ENCODE peak calls at places on chromosomes 12 and 14, in ten cellular contexts. One of them, this sample, is unnamed.

GRCh38 chr12:93089805-93090569 is 160.9 kb upstream of the EEA1 start:
- DNase-seq in lower leg skin: no peak
- DNase-seq in astrocyte of the spinal cord: peak
- DNase-seq in progenitor cell of endocrine pancreas: no peak
- DNase-seq in IMR-90: peak
- DNase-seq in CD8-positive, alpha-beta T cell: no peak
- DNase-seq in nephron progenitor cell: no peak
- DNase-seq in GM12865: peak
- DNase-seq in fibroblast of pulmonary artery: peak
- DNase-seq in GM10248: no peak
- DNase-seq in this sample: no peak

GRCh38 chr12:108337235-108338223 is 1.6 kb downstream of the CMKLR1 start:
- DNase-seq in IMR-90: peak
- DNase-seq in lower leg skin: no peak
- DNase-seq in CD8-positive, alpha-beta T cell: no peak
- DNase-seq in nephron progenitor cell: no peak
- DNase-seq in astrocyte of the spinal cord: peak
- DNase-seq in GM10248: peak
- DNase-seq in GM12865: peak
- DNase-seq in progenitor cell of endocrine pancreas: no peak
- DNase-seq in fibroblast of pulmonary artery: peak
- DNase-seq in this sample: no peak

GRCh38 chr14:100476012-100476822 is 111.0 kb downstream of the BEGAIN start:
- DNase-seq in GM12865: no peak
- DNase-seq in CD8-positive, alpha-beta T cell: no peak
- DNase-seq in nephron progenitor cell: no peak
- DNase-seq in lower leg skin: no peak
- DNase-seq in GM10248: no peak
- DNase-seq in fibroblast of pulmonary artery: peak
- DNase-seq in progenitor cell of endocrine pancreas: no peak
- DNase-seq in astrocyte of the spinal cord: peak
- DNase-seq in IMR-90: peak
- DNase-seq in this sample: no peak

GRCh38 chr14:56145965-56146364 is 27.8 kb downstream of the PELI2 start:
- DNase-seq in CD8-positive, alpha-beta T cell: no peak
- DNase-seq in IMR-90: peak
- DNase-seq in nephron progenitor cell: no peak
- DNase-seq in progenitor cell of endocrine pancreas: no peak
- DNase-seq in lower leg skin: no peak
- DNase-seq in GM10248: no peak
- DNase-seq in astrocyte of the spinal cord: peak
- DNase-seq in GM12865: peak
- DNase-seq in fibroblast of pulmonary artery: peak
- DNase-seq in this sample: no peak

GRCh38 chr12:123062682-123063426 is 82.4 kb downstream of the ARL6IP4 start:
- DNase-seq in progenitor cell of endocrine pancreas: no peak
- DNase-seq in GM12865: peak
- DNase-seq in GM10248: no peak
- DNase-seq in IMR-90: peak
- DNase-seq in lower leg skin: peak
- DNase-seq in fibroblast of pulmonary artery: peak
- DNase-seq in nephron progenitor cell: no peak
- DNase-seq in CD8-positive, alpha-beta T cell: no peak
- DNase-seq in astrocyte of the spinal cord: peak
- DNase-seq in this sample: no peak

GRCh38 chr12:68506619-68507018 is 104.1 kb upstream of the RAP1B start:
- DNase-seq in GM12865: no peak
- DNase-seq in CD8-positive, alpha-beta T cell: no peak
- DNase-seq in fibroblast of pulmonary artery: no peak
- DNase-seq in astrocyte of the spinal cord: no peak
- DNase-seq in GM10248: no peak
- DNase-seq in lower leg skin: no peak
- DNase-seq in IMR-90: no peak
- DNase-seq in nephron progenitor cell: no peak
- DNase-seq in progenitor cell of endocrine pancreas: no peak
- DNase-seq in this sample: no peak

GRCh38 chr14:29783556-29783955 is 144.1 kb downstream of the PRKD1 start:
- DNase-seq in progenitor cell of endocrine pancreas: no peak
- DNase-seq in IMR-90: no peak
- DNase-seq in nephron progenitor cell: no peak
- DNase-seq in fibroblast of pulmonary artery: no peak
- DNase-seq in GM10248: no peak
- DNase-seq in astrocyte of the spinal cord: no peak
- DNase-seq in GM12865: no peak
- DNase-seq in lower leg skin: no peak
- DNase-seq in CD8-positive, alpha-beta T cell: no peak
- DNase-seq in this sample: no peak

GRCh38 chr12:12445882-12446181 is 89.0 kb downstream of the BORCS5 start:
- DNase-seq in lower leg skin: no peak
- DNase-seq in CD8-positive, alpha-beta T cell: no peak
- DNase-seq in GM12865: no peak
- DNase-seq in astrocyte of the spinal cord: no peak
- DNase-seq in progenitor cell of endocrine pancreas: no peak
- DNase-seq in nephron progenitor cell: no peak
- DNase-seq in GM10248: no peak
- DNase-seq in IMR-90: peak
- DNase-seq in fibroblast of pulmonary artery: no peak
- DNase-seq in this sample: no peak

GRCh38 chr14:35414365-35414764 is 9.8 kb upstream of the NFKBIA start:
- DNase-seq in fibroblast of pulmonary artery: peak
- DNase-seq in GM12865: no peak
- DNase-seq in lower leg skin: no peak
- DNase-seq in IMR-90: peak
- DNase-seq in nephron progenitor cell: no peak
- DNase-seq in GM10248: no peak
- DNase-seq in progenitor cell of endocrine pancreas: no peak
- DNase-seq in CD8-positive, alpha-beta T cell: no peak
- DNase-seq in astrocyte of the spinal cord: peak
- DNase-seq in this sample: no peak

GRCh38 chr12:123233505-123234299 is 466 bp downstream of the MTRFR start:
- DNase-seq in CD8-positive, alpha-beta T cell: no peak
- DNase-seq in GM10248: no peak
- DNase-seq in IMR-90: no peak
- DNase-seq in progenitor cell of endocrine pancreas: no peak
- DNase-seq in fibroblast of pulmonary artery: peak
- DNase-seq in GM12865: peak
- DNase-seq in nephron progenitor cell: no peak
- DNase-seq in astrocyte of the spinal cord: no peak
- DNase-seq in lower leg skin: no peak
- DNase-seq in this sample: no peak

GRCh38 chr14:63991833-63992232 is 139.0 kb downstream of the SYNE2 start:
- DNase-seq in CD8-positive, alpha-beta T cell: no peak
- DNase-seq in GM12865: peak
- DNase-seq in GM10248: no peak
- DNase-seq in progenitor cell of endocrine pancreas: no peak
- DNase-seq in lower leg skin: no peak
- DNase-seq in IMR-90: no peak
- DNase-seq in fibroblast of pulmonary artery: no peak
- DNase-seq in nephron progenitor cell: no peak
- DNase-seq in astrocyte of the spinal cord: no peak
- DNase-seq in this sample: no peak

GRCh38 chr14:63995285-63995684 is 142.5 kb downstream of the SYNE2 start:
- DNase-seq in CD8-positive, alpha-beta T cell: no peak
- DNase-seq in astrocyte of the spinal cord: no peak
- DNase-seq in nephron progenitor cell: no peak
- DNase-seq in GM12865: no peak
- DNase-seq in IMR-90: no peak
- DNase-seq in lower leg skin: no peak
- DNase-seq in GM10248: no peak
- DNase-seq in progenitor cell of endocrine pancreas: no peak
- DNase-seq in fibroblast of pulmonary artery: no peak
- DNase-seq in this sample: no peak

GRCh38 chr14:63996016-63996415 is 143.2 kb downstream of the SYNE2 start:
- DNase-seq in nephron progenitor cell: no peak
- DNase-seq in lower leg skin: no peak
- DNase-seq in fibroblast of pulmonary artery: no peak
- DNase-seq in CD8-positive, alpha-beta T cell: no peak
- DNase-seq in GM10248: no peak
- DNase-seq in IMR-90: no peak
- DNase-seq in astrocyte of the spinal cord: no peak
- DNase-seq in GM12865: no peak
- DNase-seq in progenitor cell of endocrine pancreas: no peak
- DNase-seq in this sample: no peak

GRCh38 chr14:63992858-63993257 is 140.1 kb downstream of the SYNE2 start:
- DNase-seq in lower leg skin: peak
- DNase-seq in nephron progenitor cell: no peak
- DNase-seq in progenitor cell of endocrine pancreas: no peak
- DNase-seq in CD8-positive, alpha-beta T cell: no peak
- DNase-seq in IMR-90: no peak
- DNase-seq in astrocyte of the spinal cord: no peak
- DNase-seq in GM12865: no peak
- DNase-seq in GM10248: no peak
- DNase-seq in fibroblast of pulmonary artery: no peak
- DNase-seq in this sample: no peak

GRCh38 chr14:63993992-63994391 is 141.2 kb downstream of the SYNE2 start:
- DNase-seq in fibroblast of pulmonary artery: peak
- DNase-seq in IMR-90: no peak
- DNase-seq in CD8-positive, alpha-beta T cell: no peak
- DNase-seq in GM10248: no peak
- DNase-seq in lower leg skin: no peak
- DNase-seq in progenitor cell of endocrine pancreas: no peak
- DNase-seq in GM12865: peak
- DNase-seq in nephron progenitor cell: no peak
- DNase-seq in astrocyte of the spinal cord: no peak
- DNase-seq in this sample: no peak
- TF ChIP-seq CTCF in fibroblast of pulmonary artery: peak
- TF ChIP-seq CTCF in IMR-90: no peak
- TF ChIP-seq CTCF in CD8-positive, alpha-beta T cell: no peak
- TF ChIP-seq CTCF in GM10248: no peak
- TF ChIP-seq CTCF in lower leg skin: no peak
- TF ChIP-seq CTCF in progenitor cell of endocrine pancreas: no peak
- TF ChIP-seq CTCF in GM12865: no peak
- TF ChIP-seq CTCF in nephron progenitor cell: no peak
- TF ChIP-seq CTCF in astrocyte of the spinal cord: peak
- TF ChIP-seq CTCF in this sample: peak

GRCh38 chr14:106419432-106419831 is 893.0 kb downstream of the TMEM121 start:
- DNase-seq in progenitor cell of endocrine pancreas: no peak
- DNase-seq in nephron progenitor cell: no peak
- DNase-seq in fibroblast of pulmonary artery: no peak
- DNase-seq in astrocyte of the spinal cord: no peak
- DNase-seq in GM10248: no peak
- DNase-seq in CD8-positive, alpha-beta T cell: no peak
- DNase-seq in lower leg skin: no peak
- DNase-seq in GM12865: no peak
- DNase-seq in IMR-90: no peak
- DNase-seq in this sample: no peak

GRCh38 chr14:106422066-106422465 is 895.7 kb downstream of the TMEM121 start:
- DNase-seq in GM12865: no peak
- DNase-seq in lower leg skin: no peak
- DNase-seq in progenitor cell of endocrine pancreas: no peak
- DNase-seq in GM10248: no peak
- DNase-seq in IMR-90: no peak
- DNase-seq in fibroblast of pulmonary artery: no peak
- DNase-seq in nephron progenitor cell: no peak
- DNase-seq in CD8-positive, alpha-beta T cell: no peak
- DNase-seq in astrocyte of the spinal cord: no peak
- DNase-seq in this sample: no peak

GRCh38 chr14:106414464-106414863 is 888.1 kb downstream of the TMEM121 start:
- DNase-seq in CD8-positive, alpha-beta T cell: no peak
- DNase-seq in lower leg skin: no peak
- DNase-seq in progenitor cell of endocrine pancreas: no peak
- DNase-seq in IMR-90: no peak
- DNase-seq in GM12865: no peak
- DNase-seq in nephron progenitor cell: no peak
- DNase-seq in astrocyte of the spinal cord: no peak
- DNase-seq in fibroblast of pulmonary artery: no peak
- DNase-seq in GM10248: no peak
- DNase-seq in this sample: no peak

GRCh38 chr14:106417224-106418049 is 891.1 kb downstream of the TMEM121 start:
- DNase-seq in CD8-positive, alpha-beta T cell: peak
- DNase-seq in IMR-90: no peak
- DNase-seq in GM10248: peak
- DNase-seq in fibroblast of pulmonary artery: peak
- DNase-seq in nephron progenitor cell: peak
- DNase-seq in progenitor cell of endocrine pancreas: no peak
- DNase-seq in lower leg skin: no peak
- DNase-seq in astrocyte of the spinal cord: no peak
- DNase-seq in GM12865: peak
- DNase-seq in this sample: no peak
- TF ChIP-seq CTCF in CD8-positive, alpha-beta T cell: peak
- TF ChIP-seq CTCF in IMR-90: peak
- TF ChIP-seq CTCF in GM10248: peak
- TF ChIP-seq CTCF in fibroblast of pulmonary artery: peak
- TF ChIP-seq CTCF in nephron progenitor cell: peak
- TF ChIP-seq CTCF in progenitor cell of endocrine pancreas: no peak
- TF ChIP-seq CTCF in lower leg skin: no peak
- TF ChIP-seq CTCF in astrocyte of the spinal cord: peak
- TF ChIP-seq CTCF in GM12865: peak
- TF ChIP-seq CTCF in this sample: peak

DNA sequence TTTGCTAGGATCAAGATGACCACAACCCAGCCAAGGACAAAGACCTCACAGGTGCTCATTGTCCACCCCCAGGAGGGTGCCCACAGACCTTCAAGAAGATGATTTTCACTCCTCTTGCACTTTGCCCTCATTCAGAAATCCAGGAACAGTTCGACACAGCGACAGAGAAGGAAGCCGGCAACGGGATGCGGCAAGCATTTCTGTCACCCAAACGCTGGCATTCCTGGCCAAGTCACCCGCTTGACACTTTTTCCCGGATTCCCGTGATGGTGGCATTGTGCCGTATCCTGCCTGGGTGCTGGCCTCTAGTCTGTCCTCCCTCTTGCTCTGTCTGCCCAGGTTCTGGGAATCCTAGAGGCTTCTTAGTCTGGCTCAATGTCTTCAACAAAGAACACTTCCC is 770.4 kb upstream of the ALG10B start:
- DNase-seq in IMR-90: no peak
- DNase-seq in GM10248: no peak
- DNase-seq in progenitor cell of endocrine pancreas: no peak
- DNase-seq in fibroblast of pulmonary artery: no peak
- DNase-seq in CD8-positive, alpha-beta T cell: no peak
- DNase-seq in lower leg skin: no peak
- DNase-seq in GM12865: no peak
- DNase-seq in astrocyte of the spinal cord: no peak
- DNase-seq in nephron progenitor cell: no peak
- DNase-seq in this sample: no peak
- TF ChIP-seq CTCF in IMR-90: no peak
- TF ChIP-seq CTCF in GM10248: no peak
- TF ChIP-seq CTCF in progenitor cell of endocrine pancreas: no peak
- TF ChIP-seq CTCF in fibroblast of pulmonary artery: no peak
- TF ChIP-seq CTCF in CD8-positive, alpha-beta T cell: no peak
- TF ChIP-seq CTCF in lower leg skin: no peak
- TF ChIP-seq CTCF in GM12865: no peak
- TF ChIP-seq CTCF in astrocyte of the spinal cord: no peak
- TF ChIP-seq CTCF in nephron progenitor cell: no peak
- TF ChIP-seq CTCF in this sample: no peak

DNA sequence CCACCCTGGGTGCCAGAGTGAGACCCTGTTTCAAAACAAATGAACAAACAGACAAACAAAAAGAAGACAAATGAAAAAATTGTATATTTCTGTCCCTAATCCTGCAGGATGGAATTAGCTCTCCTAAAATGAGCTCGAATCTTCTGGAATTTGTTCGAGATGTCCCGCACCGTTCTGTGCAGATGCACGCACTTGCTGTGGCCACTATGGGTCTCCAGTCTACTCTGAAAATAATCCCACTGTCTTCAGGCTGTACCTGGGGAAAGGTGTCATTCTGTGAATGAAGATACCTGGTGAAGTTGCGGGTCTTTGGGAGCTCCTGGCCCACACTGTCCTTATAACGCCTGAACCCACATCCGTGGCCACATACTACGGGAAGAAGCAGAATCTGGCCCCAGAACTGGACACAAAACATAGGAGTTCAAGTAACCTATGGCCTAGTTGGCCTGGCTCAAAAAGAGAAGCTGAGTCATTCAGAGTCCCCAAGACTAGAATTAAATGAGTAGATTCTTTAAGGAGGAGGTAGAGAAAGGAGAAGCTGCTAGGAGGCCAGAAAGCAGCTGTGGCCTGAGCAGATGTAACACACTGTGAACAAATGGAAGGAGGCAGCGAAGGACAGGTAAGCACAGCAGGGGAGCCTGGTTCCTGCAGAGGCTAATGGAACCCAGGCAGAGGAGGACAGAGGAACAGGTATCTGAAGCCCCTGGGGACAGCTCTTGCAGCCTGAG is 108.6 kb downstream of the FOXN3 start:
- DNase-seq in GM10248: peak
- DNase-seq in nephron progenitor cell: no peak
- DNase-seq in CD8-positive, alpha-beta T cell: no peak
- DNase-seq in GM12865: peak
- DNase-seq in lower leg skin: no peak
- DNase-seq in progenitor cell of endocrine pancreas: no peak
- DNase-seq in astrocyte of the spinal cord: no peak
- DNase-seq in fibroblast of pulmonary artery: no peak
- DNase-seq in IMR-90: peak
- DNase-seq in this sample: no peak
- TF ChIP-seq CTCF in GM10248: peak
- TF ChIP-seq CTCF in nephron progenitor cell: no peak
- TF ChIP-seq CTCF in CD8-positive, alpha-beta T cell: no peak
- TF ChIP-seq CTCF in GM12865: peak
- TF ChIP-seq CTCF in lower leg skin: no peak
- TF ChIP-seq CTCF in progenitor cell of endocrine pancreas: no peak
- TF ChIP-seq CTCF in astrocyte of the spinal cord: no peak
- TF ChIP-seq CTCF in fibroblast of pulmonary artery: no peak
- TF ChIP-seq CTCF in IMR-90: no peak
- TF ChIP-seq CTCF in this sample: no peak

This sample was measured in type B pancreatic cell.